ENCODE peak calls at places on chromosomes 6 and 20, in six cellular contexts. One of them, this sample, is unnamed.

GRCh38 chr6:110064744-110065524 is 86.8 kb downstream of the GPR6 start:
- DNase-seq in endothelial cell of umbilical vein: no peak
- DNase-seq in mesendoderm: no peak
- DNase-seq in fibroblast of lung: no peak
- DNase-seq in HCT116: no peak
- DNase-seq in IMR-90: no peak
- DNase-seq in this sample: no peak

GRCh38 chr6:20211941-20212391 is 303 bp downstream of the MBOAT1 start:
- DNase-seq in mesendoderm: peak; percentile 71
- DNase-seq in endothelial cell of umbilical vein: no peak
- DNase-seq in HCT116: no peak
- DNase-seq in fibroblast of lung: peak; percentile 43
- DNase-seq in IMR-90: no peak
- DNase-seq in this sample: peak; percentile 61

GRCh38 chr6:136066005-136066404 is 184.1 kb downstream of the MTFR2 start:
- DNase-seq in IMR-90: peak; percentile 43
- DNase-seq in endothelial cell of umbilical vein: peak; percentile 50
- DNase-seq in HCT116: no peak
- DNase-seq in fibroblast of lung: peak; percentile 41
- DNase-seq in mesendoderm: no peak
- DNase-seq in this sample: peak; percentile 39

GRCh38 chr20:12058201-12058600 is 140.5 kb downstream of the BTBD3 start:
- DNase-seq in fibroblast of lung: peak; percentile 59
- DNase-seq in mesendoderm: no peak
- DNase-seq in endothelial cell of umbilical vein: no peak
- DNase-seq in HCT116: no peak
- DNase-seq in IMR-90: no peak
- DNase-seq in this sample: peak; percentile 4

GRCh38 chr6:49662231-49662876 is 25.7 kb upstream of the RHAG start:
- DNase-seq in mesendoderm: no peak
- DNase-seq in fibroblast of lung: no peak
- DNase-seq in IMR-90: no peak
- DNase-seq in endothelial cell of umbilical vein: no peak
- DNase-seq in HCT116: no peak
- DNase-seq in this sample: no peak

GRCh38 chr6:28206527-28207243 is 18.4 kb upstream of the ZSCAN9 start:
- DNase-seq in fibroblast of lung: peak; percentile 9
- DNase-seq in IMR-90: peak; percentile 5
- DNase-seq in mesendoderm: peak; percentile 57
- DNase-seq in HCT116: no peak
- DNase-seq in endothelial cell of umbilical vein: no peak
- DNase-seq in this sample: no peak

GRCh38 chr20:57049298-57049697 is 217.1 kb downstream of the BMP7 start:
- DNase-seq in endothelial cell of umbilical vein: no peak
- DNase-seq in fibroblast of lung: no peak
- DNase-seq in HCT116: no peak
- DNase-seq in IMR-90: no peak
- DNase-seq in mesendoderm: no peak
- DNase-seq in this sample: no peak

GRCh38 chr20:64146301-64146935 is 17.8 kb upstream of the MYT1 start:
- DNase-seq in mesendoderm: no peak
- DNase-seq in IMR-90: no peak
- DNase-seq in fibroblast of lung: no peak
- DNase-seq in HCT116: no peak
- DNase-seq in endothelial cell of umbilical vein: no peak
- DNase-seq in this sample: no peak

GRCh38 chr6:8064638-8065518 is 689 bp upstream of the BLOC1S5 start:
- DNase-seq in fibroblast of lung: no peak
- DNase-seq in IMR-90: no peak
- DNase-seq in endothelial cell of umbilical vein: no peak
- DNase-seq in HCT116: no peak
- DNase-seq in mesendoderm: peak; percentile 20
- DNase-seq in this sample: no peak

GRCh38 chr6:77030929-77031674 is 432.2 kb downstream of the HTR1B start:
- DNase-seq in IMR-90: no peak
- DNase-seq in fibroblast of lung: peak; percentile 20
- DNase-seq in mesendoderm: no peak
- DNase-seq in endothelial cell of umbilical vein: no peak
- DNase-seq in HCT116: no peak
- DNase-seq in this sample: no peak

GRCh38 chr6:40183902-40184301 is 249.6 kb upstream of the MOCS1 start:
- DNase-seq in HCT116: no peak
- DNase-seq in IMR-90: no peak
- DNase-seq in fibroblast of lung: no peak
- DNase-seq in mesendoderm: peak; percentile 7
- DNase-seq in endothelial cell of umbilical vein: no peak
- DNase-seq in this sample: no peak

GRCh38 chr20:24523661-24524060 is 54.2 kb downstream of the SYNDIG1 start:
- DNase-seq in mesendoderm: no peak
- DNase-seq in IMR-90: no peak
- DNase-seq in endothelial cell of umbilical vein: no peak
- DNase-seq in HCT116: no peak
- DNase-seq in fibroblast of lung: no peak
- DNase-seq in this sample: no peak

GRCh38 chr6:30781697-30782424 is 37.5 kb upstream of the IER3 start:
- DNase-seq in HCT116: peak; percentile 94
- DNase-seq in endothelial cell of umbilical vein: peak; percentile 86
- DNase-seq in fibroblast of lung: peak; percentile 99
- DNase-seq in IMR-90: peak; percentile 100
- DNase-seq in mesendoderm: peak; percentile 40
- DNase-seq in this sample: peak; percentile 98

GRCh38 chr20:52972965-52973819 is 1.0 kb downstream of the TSHZ2 start:
- DNase-seq in HCT116: no peak
- DNase-seq in IMR-90: no peak
- DNase-seq in mesendoderm: peak; percentile 37
- DNase-seq in endothelial cell of umbilical vein: no peak
- DNase-seq in fibroblast of lung: no peak
- DNase-seq in this sample: no peak

GRCh38 chr6:36840471-36841461 is 1.5 kb upstream of the CPNE5 start:
- DNase-seq in HCT116: no peak
- DNase-seq in IMR-90: no peak
- DNase-seq in fibroblast of lung: no peak
- DNase-seq in endothelial cell of umbilical vein: no peak
- DNase-seq in mesendoderm: peak; percentile 36
- DNase-seq in this sample: no peak

GRCh38 chr6:27544612-27545260 is 71.8 kb upstream of the ZNF184 start:
- DNase-seq in mesendoderm: peak; percentile 44
- DNase-seq in fibroblast of lung: no peak
- DNase-seq in HCT116: no peak
- DNase-seq in endothelial cell of umbilical vein: no peak
- DNase-seq in IMR-90: no peak
- DNase-seq in this sample: no peak

GRCh38 chr6:28785962-28786679 is 137.7 kb downstream of the TRIM27 start:
- DNase-seq in HCT116: no peak
- DNase-seq in mesendoderm: no peak
- DNase-seq in endothelial cell of umbilical vein: no peak
- DNase-seq in fibroblast of lung: no peak
- DNase-seq in IMR-90: no peak
- DNase-seq in this sample: no peak

GRCh38 chr20:32112862-32113261 is 3.3 kb downstream of the TM9SF4 start:
- DNase-seq in endothelial cell of umbilical vein: no peak
- DNase-seq in IMR-90: no peak
- DNase-seq in fibroblast of lung: no peak
- DNase-seq in HCT116: no peak
- DNase-seq in mesendoderm: no peak
- DNase-seq in this sample: no peak

GRCh38 chr6:53735896-53736295 is 58.9 kb upstream of the LRRC1 start:
- DNase-seq in fibroblast of lung: no peak
- DNase-seq in HCT116: no peak
- DNase-seq in endothelial cell of umbilical vein: no peak
- DNase-seq in IMR-90: no peak
- DNase-seq in mesendoderm: no peak
- DNase-seq in this sample: no peak

GRCh38 chr6:139062921-139063320 is 34.4 kb downstream of the ABRACL start:
- DNase-seq in mesendoderm: no peak
- DNase-seq in endothelial cell of umbilical vein: no peak
- DNase-seq in fibroblast of lung: peak; percentile 78
- DNase-seq in HCT116: no peak
- DNase-seq in IMR-90: peak; percentile 18
- DNase-seq in this sample: peak; percentile 83

GRCh38 chr6:90179190-90180169 is 117.2 kb downstream of the BACH2 start:
- DNase-seq in fibroblast of lung: no peak
- DNase-seq in HCT116: no peak
- DNase-seq in endothelial cell of umbilical vein: no peak
- DNase-seq in mesendoderm: no peak
- DNase-seq in IMR-90: no peak
- DNase-seq in this sample: peak; percentile 27

GRCh38 chr20:32780749-32781402 is 18.7 kb downstream of the DNMT3B start:
- DNase-seq in IMR-90: no peak
- DNase-seq in endothelial cell of umbilical vein: no peak
- DNase-seq in HCT116: no peak
- DNase-seq in fibroblast of lung: no peak
- DNase-seq in mesendoderm: peak; percentile 46
- DNase-seq in this sample: no peak

GRCh38 chr6:156917213-156917612 is 140.0 kb downstream of the ARID1B start:
- DNase-seq in HCT116: no peak
- DNase-seq in mesendoderm: peak; percentile 53
- DNase-seq in endothelial cell of umbilical vein: no peak
- DNase-seq in IMR-90: no peak
- DNase-seq in fibroblast of lung: no peak
- DNase-seq in this sample: no peak

GRCh38 chr6:156916108-156916801 is 139.1 kb downstream of the ARID1B start:
- DNase-seq in mesendoderm: no peak
- DNase-seq in fibroblast of lung: no peak
- DNase-seq in endothelial cell of umbilical vein: no peak
- DNase-seq in HCT116: no peak
- DNase-seq in IMR-90: peak; percentile 37
- DNase-seq in this sample: no peak

GRCh38 chr6:156919819-156920379 is 142.7 kb downstream of the ARID1B start:
- DNase-seq in fibroblast of lung: no peak
- DNase-seq in IMR-90: no peak
- DNase-seq in endothelial cell of umbilical vein: no peak
- DNase-seq in HCT116: no peak
- DNase-seq in mesendoderm: no peak
- DNase-seq in this sample: no peak

GRCh38 chr6:156919370-156919769 is 142.2 kb downstream of the ARID1B start:
- DNase-seq in fibroblast of lung: no peak
- DNase-seq in HCT116: no peak
- DNase-seq in mesendoderm: no peak
- DNase-seq in endothelial cell of umbilical vein: no peak
- DNase-seq in IMR-90: no peak
- DNase-seq in this sample: no peak

DNA sequence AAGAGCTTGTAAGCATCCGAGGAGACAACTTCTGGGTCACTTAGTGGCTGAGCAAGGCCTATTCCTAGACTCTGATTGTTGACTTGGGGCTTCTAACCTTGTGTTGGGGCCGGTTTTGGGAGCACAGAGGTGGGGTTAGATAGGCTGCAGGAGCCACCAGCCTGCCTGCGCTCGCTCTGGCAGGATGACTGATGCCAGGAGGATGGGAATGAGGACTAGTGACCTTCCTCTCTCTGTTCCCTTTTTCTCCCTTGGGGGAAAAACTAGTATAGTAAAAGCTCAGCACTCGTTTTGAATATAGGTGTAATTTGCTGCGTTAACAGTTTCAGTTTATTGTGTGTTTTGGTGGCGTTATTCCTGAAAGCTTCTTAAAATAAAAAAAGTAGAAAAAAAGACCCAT is 141.5 kb downstream of the ARID1B start:
- DNase-seq in fibroblast of lung: no peak
- DNase-seq in mesendoderm: no peak
- DNase-seq in IMR-90: no peak
- DNase-seq in endothelial cell of umbilical vein: no peak
- DNase-seq in HCT116: no peak
- DNase-seq in this sample: no peak
- H3K4me3 ChIP-seq in fibroblast of lung: no peak overlapping the region
- H3K4me3 ChIP-seq in mesendoderm: no peak overlapping the region
- H3K4me3 ChIP-seq in IMR-90: no peak overlapping the region
- H3K4me3 ChIP-seq in endothelial cell of umbilical vein: no peak overlapping the region
- H3K4me3 ChIP-seq in HCT116: no peak overlapping the region
- H3K4me3 ChIP-seq in this sample: no peak overlapping the region

DNA sequence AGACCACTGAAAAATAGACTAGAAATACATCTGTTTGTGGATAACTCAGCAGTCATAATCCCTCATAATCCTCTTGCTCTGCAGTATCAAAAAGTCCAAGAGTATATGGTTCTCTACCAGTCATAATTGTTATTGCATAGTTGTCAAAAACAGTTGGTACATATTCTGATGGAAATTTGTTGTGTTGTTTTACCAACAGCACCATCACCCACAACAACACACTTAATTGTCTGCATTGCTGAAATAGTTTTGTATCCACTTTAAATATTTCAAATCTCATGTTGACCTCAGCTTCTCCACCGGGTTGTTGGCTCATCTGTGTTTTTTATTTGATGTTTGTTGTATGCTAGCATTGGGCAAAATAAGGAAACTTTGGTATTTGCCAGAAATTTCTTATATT is 39.4 kb downstream of the ITCH start:
- DNase-seq in IMR-90: no peak
- DNase-seq in mesendoderm: peak; percentile 10
- DNase-seq in fibroblast of lung: peak; percentile 10
- DNase-seq in HCT116: no peak
- DNase-seq in endothelial cell of umbilical vein: no peak
- DNase-seq in this sample: peak; percentile 33
- H3K4me1 ChIP-seq in IMR-90: peaks cover 11% of the 10 kb centered on the region
- H3K4me1 ChIP-seq in mesendoderm: no peaks in the 10 kb centered on the region
- H3K4me1 ChIP-seq in fibroblast of lung: peaks cover 4% of the 10 kb centered on the region
- H3K4me1 ChIP-seq in HCT116: peaks cover 26% of the 10 kb centered on the region
- H3K4me1 ChIP-seq in endothelial cell of umbilical vein: peaks cover 11% of the 10 kb centered on the region
- H3K4me1 ChIP-seq in this sample: peaks cover 38% of the 10 kb centered on the region

DNA sequence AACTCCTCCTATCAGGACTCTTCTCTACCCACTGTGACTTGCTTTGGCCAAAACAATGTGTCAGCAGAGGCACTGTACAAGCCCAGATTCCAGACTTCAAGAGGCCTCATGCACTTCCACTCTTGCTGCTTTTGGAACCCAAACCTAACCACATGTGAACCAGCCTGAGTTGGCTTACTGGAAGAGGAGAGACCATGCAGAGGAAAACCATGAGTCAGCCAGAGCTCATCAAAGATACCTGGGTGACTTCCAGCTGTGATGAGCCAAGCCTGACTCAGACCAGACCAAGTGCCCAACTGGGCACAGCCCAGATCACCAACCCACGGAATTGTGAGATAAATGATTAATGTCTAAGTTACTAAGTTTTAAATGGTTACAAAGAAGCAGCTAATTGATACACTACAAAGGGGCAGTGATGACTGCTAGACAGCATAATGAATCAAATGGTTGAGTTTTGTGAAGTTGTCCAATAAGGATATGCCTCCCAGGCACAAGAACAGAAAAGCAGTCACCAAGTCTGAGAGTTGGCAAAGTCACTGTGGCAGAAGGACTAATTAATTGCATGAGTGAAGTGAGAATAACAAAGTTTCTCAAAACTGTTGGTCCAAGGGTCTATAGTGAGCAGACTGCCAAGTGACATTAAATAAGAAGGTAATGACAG is 16.1 kb upstream of the BEND6 start:
- DNase-seq in HCT116: peak; percentile 100
- DNase-seq in fibroblast of lung: peak; percentile 100
- DNase-seq in IMR-90: peak; percentile 99
- DNase-seq in endothelial cell of umbilical vein: peak; percentile 66
- DNase-seq in mesendoderm: peak; percentile 36
- DNase-seq in this sample: peak; percentile 85
- H3K9ac ChIP-seq in HCT116: peak overlapping the region; percentile 62
- H3K9ac ChIP-seq in fibroblast of lung: no peak overlapping the region
- H3K9ac ChIP-seq in IMR-90: no peak overlapping the region
- H3K9ac ChIP-seq in endothelial cell of umbilical vein: no peak overlapping the region
- H3K9ac ChIP-seq in mesendoderm: no peak overlapping the region
- H3K9ac ChIP-seq in this sample: peak overlapping the region; percentile 24

DNA sequence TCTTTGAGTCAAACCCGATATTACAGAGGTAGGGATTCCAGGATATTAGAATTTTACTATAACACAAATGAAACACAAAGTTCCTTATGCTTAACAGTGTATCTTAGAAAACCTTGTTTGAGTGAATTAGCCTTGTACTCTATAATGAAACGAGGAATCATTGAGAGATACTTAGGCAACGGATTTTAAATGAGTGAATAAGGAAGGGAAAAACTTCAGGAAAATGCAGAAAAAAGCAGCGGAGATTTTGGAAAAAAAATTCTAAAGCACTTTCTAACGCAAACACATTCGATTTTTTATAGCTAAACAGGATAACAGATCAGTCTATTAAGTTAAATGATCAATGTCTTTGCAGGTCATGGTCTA is 137.3 kb downstream of the HFE start:
- DNase-seq in endothelial cell of umbilical vein: no peak
- DNase-seq in HCT116: no peak
- DNase-seq in fibroblast of lung: no peak
- DNase-seq in mesendoderm: no peak
- DNase-seq in IMR-90: no peak
- DNase-seq in this sample: no peak
- H3K4me3 ChIP-seq in endothelial cell of umbilical vein: peak overlapping the region; percentile 47
- H3K4me3 ChIP-seq in HCT116: peak overlapping the region; percentile 59
- H3K4me3 ChIP-seq in fibroblast of lung: peak overlapping the region; percentile 63
- H3K4me3 ChIP-seq in mesendoderm: peak overlapping the region; percentile 26
- H3K4me3 ChIP-seq in IMR-90: peak overlapping the region; percentile 81
- H3K4me3 ChIP-seq in this sample: peak overlapping the region; percentile 84